ENCODE peak calls at places on chromosomes 5 and 9, in four cellular contexts. One of them, this sample, is unnamed.

GRCh38 chr9:96202971-96203780 is 98.8 kb downstream of the HSD17B3 start:
- DNase-seq in WTC11: no peak
- DNase-seq in HepG2: no peak
- DNase-seq in K562: no peak
- DNase-seq in this sample: no peak

GRCh38 chr9:93678199-93679019 is 102.0 kb downstream of the PHF2 start:
- DNase-seq in WTC11: peak
- DNase-seq in HepG2: no peak
- DNase-seq in K562: no peak
- DNase-seq in this sample: no peak

GRCh38 chr5:34686762-34687268 is 30.7 kb downstream of the RAI14 start:
- DNase-seq in WTC11: no peak
- DNase-seq in HepG2: peak
- DNase-seq in K562: peak
- DNase-seq in this sample: no peak

GRCh38 chr5:176500511-176500910 is 36.7 kb downstream of the RNF44 start:
- DNase-seq in WTC11: no peak
- DNase-seq in HepG2: no peak
- DNase-seq in K562: no peak
- DNase-seq in this sample: no peak

GRCh38 chr5:172412724-172413260 is 41.5 kb downstream of the SH3PXD2B start:
- DNase-seq in WTC11: no peak
- DNase-seq in HepG2: no peak
- DNase-seq in K562: no peak
- DNase-seq in this sample: peak

GRCh38 chr9:1058826-1059225 is 8.7 kb downstream of the DMRT2 start:
- DNase-seq in WTC11: no peak
- DNase-seq in HepG2: no peak
- DNase-seq in K562: no peak
- DNase-seq in this sample: no peak

GRCh38 chr9:13786131-13786530 is 506.6 kb upstream of the MPDZ start:
- DNase-seq in WTC11: no peak
- DNase-seq in HepG2: no peak
- DNase-seq in K562: no peak
- DNase-seq in this sample: no peak

GRCh38 chr5:74895906-74896305 is 29.7 kb upstream of the FAM169A start:
- DNase-seq in WTC11: no peak
- DNase-seq in HepG2: no peak
- DNase-seq in K562: no peak
- DNase-seq in this sample: no peak

GRCh38 chr9:76419782-76420380 is 25.7 kb upstream of the RFK start:
- DNase-seq in WTC11: no peak
- DNase-seq in HepG2: peak
- DNase-seq in K562: peak
- DNase-seq in this sample: no peak

GRCh38 chr9:72203205-72203803 is 54.1 kb downstream of the GDA start:
- DNase-seq in WTC11: peak
- DNase-seq in HepG2: peak
- DNase-seq in K562: peak
- DNase-seq in this sample: no peak

GRCh38 chr5:107669543-107670027 is 1.2 kb downstream of the EFNA5 start:
- DNase-seq in WTC11: peak
- DNase-seq in HepG2: no peak
- DNase-seq in K562: no peak
- DNase-seq in this sample: no peak

GRCh38 chr9:72485821-72486605 is 35.4 kb upstream of the TMC1 start:
- DNase-seq in WTC11: no peak
- DNase-seq in HepG2: no peak
- DNase-seq in K562: no peak
- DNase-seq in this sample: no peak

GRCh38 chr9:128771094-128771721 is 519 bp downstream of the ZER1 start:
- DNase-seq in WTC11: no peak
- DNase-seq in HepG2: no peak
- DNase-seq in K562: no peak
- DNase-seq in this sample: no peak

GRCh38 chr5:107673368-107674136 is 2.8 kb upstream of the EFNA5 start:
- DNase-seq in WTC11: peak
- DNase-seq in HepG2: peak
- DNase-seq in K562: peak
- DNase-seq in this sample: peak

GRCh38 chr5:54217826-54218503 is 92.4 kb downstream of the ARL15 start:
- DNase-seq in WTC11: no peak
- DNase-seq in HepG2: peak
- DNase-seq in K562: peak
- DNase-seq in this sample: no peak

GRCh38 chr9:104339692-104340091 is 164.4 kb upstream of the OR13F1 start:
- DNase-seq in WTC11: no peak
- DNase-seq in HepG2: no peak
- DNase-seq in K562: no peak
- DNase-seq in this sample: no peak

GRCh38 chr9:135216666-135217431 is 129.4 kb downstream of the OLFM1 start:
- DNase-seq in WTC11: peak
- DNase-seq in HepG2: no peak
- DNase-seq in K562: no peak
- DNase-seq in this sample: no peak

GRCh38 chr9:136626740-136627642 is 35.7 kb upstream of the EGFL7 start:
- DNase-seq in WTC11: no peak
- DNase-seq in HepG2: peak
- DNase-seq in K562: no peak
- DNase-seq in this sample: no peak

GRCh38 chr5:139600336-139600949 is 39.3 kb downstream of the UBE2D2 start:
- DNase-seq in WTC11: no peak
- DNase-seq in HepG2: no peak
- DNase-seq in K562: no peak
- DNase-seq in this sample: no peak

GRCh38 chr9:73199886-73200285 is 48.2 kb downstream of the ANXA1 start:
- DNase-seq in WTC11: peak
- DNase-seq in HepG2: peak
- DNase-seq in K562: peak
- DNase-seq in this sample: no peak

GRCh38 chr9:105187781-105188180 is 56.7 kb upstream of the SLC44A1 start:
- DNase-seq in WTC11: no peak
- DNase-seq in HepG2: peak
- DNase-seq in K562: no peak
- DNase-seq in this sample: no peak

GRCh38 chr9:17824191-17824926 is 245.5 kb downstream of the SH3GL2 start:
- DNase-seq in WTC11: no peak
- DNase-seq in HepG2: peak
- DNase-seq in K562: no peak
- DNase-seq in this sample: no peak

GRCh38 chr9:94300470-94301301 is 27.8 kb downstream of the NUTM2F start:
- DNase-seq in WTC11: no peak
- DNase-seq in HepG2: no peak
- DNase-seq in K562: peak
- DNase-seq in this sample: no peak

GRCh38 chr9:15480028-15480427 is 30.7 kb downstream of the PSIP1 start:
- DNase-seq in WTC11: no peak
- DNase-seq in HepG2: peak
- DNase-seq in K562: no peak
- DNase-seq in this sample: no peak

GRCh38 chr5:149887622-149888183 is 56.9 kb downstream of the PDE6A start:
- DNase-seq in WTC11: no peak
- DNase-seq in HepG2: peak
- DNase-seq in K562: peak
- DNase-seq in this sample: no peak

DNA sequence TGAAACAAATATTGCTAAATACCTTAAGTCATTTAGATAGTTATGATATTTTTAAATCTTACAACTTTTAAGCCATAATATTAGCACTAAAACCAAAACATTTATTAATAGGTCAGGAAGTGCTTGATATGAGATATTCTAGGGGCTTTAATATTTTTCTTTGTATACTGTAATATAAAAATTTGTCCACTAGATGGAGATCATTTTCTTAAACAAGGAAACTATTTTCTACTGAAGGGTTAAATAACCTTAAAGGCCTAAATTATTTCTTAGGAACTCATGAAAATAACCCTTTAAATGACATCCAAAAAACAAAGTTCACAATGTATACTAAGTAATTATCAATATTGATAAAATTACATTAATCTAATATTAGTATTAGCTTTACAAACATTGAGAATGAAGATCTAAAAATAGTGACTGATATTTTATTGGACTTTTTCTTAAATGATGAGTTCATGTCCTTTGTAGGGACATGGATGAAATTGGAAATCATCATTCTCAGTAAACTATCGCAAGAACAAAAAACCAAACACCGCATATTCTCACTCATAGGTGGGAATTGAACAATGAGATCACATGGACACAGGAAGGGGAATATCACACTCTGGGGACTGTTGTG is 635.7 kb downstream of the RAB3C start:
- DNase-seq in WTC11: no peak
- DNase-seq in HepG2: peak
- DNase-seq in K562: no peak
- DNase-seq in this sample: no peak
- TF ChIP-seq CBFB in WTC11: no peak
- TF ChIP-seq CBFB in HepG2: no peak
- TF ChIP-seq CBFB in K562: no peak
- TF ChIP-seq CBFB in this sample: no peak

GRCh38 chr5:78903936-78904335 is 81.2 kb downstream of the ARSB start:
- DNase-seq in WTC11: no peak
- DNase-seq in HepG2: no peak
- DNase-seq in K562: no peak
- DNase-seq in this sample: no peak

GRCh38 chr5:78907255-78907886 is 77.7 kb downstream of the ARSB start:
- DNase-seq in WTC11: no peak
- DNase-seq in HepG2: no peak
- DNase-seq in K562: no peak
- DNase-seq in this sample: peak

GRCh38 chr5:78912085-78912771 is 72.9 kb downstream of the ARSB start:
- DNase-seq in WTC11: no peak
- DNase-seq in HepG2: no peak
- DNase-seq in K562: no peak
- DNase-seq in this sample: no peak

GRCh38 chr5:78905084-78905938 is 79.8 kb downstream of the ARSB start:
- DNase-seq in WTC11: no peak
- DNase-seq in HepG2: no peak
- DNase-seq in K562: no peak
- DNase-seq in this sample: peak

DNA sequence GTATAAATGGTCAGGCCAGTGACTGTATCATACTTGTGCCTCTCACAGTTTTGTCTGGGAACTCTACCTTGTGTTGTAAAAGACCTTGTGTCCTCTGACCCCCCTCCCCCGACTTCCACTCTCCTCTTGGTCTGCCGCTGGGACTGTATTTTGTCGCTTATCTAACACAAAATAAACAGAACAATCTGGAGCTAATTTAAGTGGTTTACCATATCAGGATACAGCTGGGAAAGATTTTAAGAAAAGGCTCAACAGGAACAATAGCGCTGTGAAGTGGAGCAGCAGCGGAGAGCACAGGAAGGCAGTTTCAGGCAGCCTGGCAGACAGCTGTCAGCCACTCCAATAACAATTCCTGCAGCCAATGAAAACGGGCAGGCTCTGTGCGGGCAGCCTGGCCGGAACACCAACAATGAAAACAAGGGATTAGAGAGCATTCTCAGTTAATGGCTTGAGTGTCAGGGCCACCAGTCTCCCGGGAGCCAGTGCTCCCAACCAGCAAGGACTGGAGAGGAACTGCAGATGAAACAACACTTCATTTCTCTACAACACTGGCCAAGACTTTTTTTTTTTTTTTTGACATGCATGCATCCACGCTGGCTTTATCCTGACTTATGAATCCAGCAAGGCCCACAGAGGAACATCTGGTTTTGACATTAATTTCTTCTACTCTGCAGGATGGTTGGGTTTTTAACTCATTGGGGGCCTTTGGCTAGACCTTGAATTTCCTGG is 76.8 kb downstream of the ARSB start:
- DNase-seq in WTC11: peak
- DNase-seq in HepG2: no peak
- DNase-seq in K562: no peak
- DNase-seq in this sample: no peak
- TF ChIP-seq CBFB in WTC11: no peak
- TF ChIP-seq CBFB in HepG2: no peak
- TF ChIP-seq CBFB in K562: no peak
- TF ChIP-seq CBFB in this sample: no peak

DNA sequence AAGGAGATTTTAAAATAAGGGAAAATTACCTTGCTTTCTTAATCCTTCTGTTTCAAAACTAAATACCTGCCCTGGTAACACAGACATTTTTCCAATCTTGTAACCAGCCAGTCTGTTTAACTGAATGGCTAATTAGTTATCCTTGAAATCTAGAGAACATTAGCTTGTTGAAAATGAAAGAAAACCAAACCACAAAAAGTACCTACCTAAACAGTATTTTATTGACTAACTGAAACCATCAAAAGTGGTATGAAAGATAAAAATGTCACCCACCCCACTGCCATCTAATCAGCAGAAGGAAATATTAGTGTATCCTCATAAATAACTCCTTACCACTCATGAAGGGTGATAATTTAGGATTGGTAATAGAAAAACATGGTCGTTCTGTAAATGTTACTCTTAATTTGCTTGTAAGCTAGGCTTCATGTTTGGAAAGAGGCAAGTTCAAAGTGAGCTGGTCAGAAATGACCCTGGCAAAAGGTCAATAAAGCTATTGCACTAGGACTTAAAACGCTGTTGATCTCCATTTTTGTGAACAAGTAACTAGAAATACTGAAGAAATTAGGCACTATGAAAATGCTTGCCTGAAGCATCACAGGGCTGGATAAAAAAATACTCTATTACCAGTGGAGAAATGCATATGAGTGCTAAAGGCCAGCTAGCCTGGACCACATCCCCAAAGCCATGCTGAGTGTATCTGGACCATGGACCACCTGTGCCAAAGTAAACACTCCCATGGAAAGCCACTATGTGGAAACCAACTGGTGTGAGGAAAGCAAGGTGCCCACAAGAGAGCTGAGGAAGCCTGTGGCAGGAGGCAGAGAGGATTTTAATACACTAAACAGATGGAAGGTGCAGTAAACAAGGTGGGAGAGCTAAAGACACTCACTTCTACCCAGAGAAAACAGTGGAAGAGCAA is 8.4 kb downstream of the SEMA5A start:
- DNase-seq in WTC11: no peak
- DNase-seq in HepG2: no peak
- DNase-seq in K562: no peak
- DNase-seq in this sample: no peak
- TF ChIP-seq CBFB in WTC11: no peak
- TF ChIP-seq CBFB in HepG2: no peak
- TF ChIP-seq CBFB in K562: no peak
- TF ChIP-seq CBFB in this sample: no peak

DNA sequence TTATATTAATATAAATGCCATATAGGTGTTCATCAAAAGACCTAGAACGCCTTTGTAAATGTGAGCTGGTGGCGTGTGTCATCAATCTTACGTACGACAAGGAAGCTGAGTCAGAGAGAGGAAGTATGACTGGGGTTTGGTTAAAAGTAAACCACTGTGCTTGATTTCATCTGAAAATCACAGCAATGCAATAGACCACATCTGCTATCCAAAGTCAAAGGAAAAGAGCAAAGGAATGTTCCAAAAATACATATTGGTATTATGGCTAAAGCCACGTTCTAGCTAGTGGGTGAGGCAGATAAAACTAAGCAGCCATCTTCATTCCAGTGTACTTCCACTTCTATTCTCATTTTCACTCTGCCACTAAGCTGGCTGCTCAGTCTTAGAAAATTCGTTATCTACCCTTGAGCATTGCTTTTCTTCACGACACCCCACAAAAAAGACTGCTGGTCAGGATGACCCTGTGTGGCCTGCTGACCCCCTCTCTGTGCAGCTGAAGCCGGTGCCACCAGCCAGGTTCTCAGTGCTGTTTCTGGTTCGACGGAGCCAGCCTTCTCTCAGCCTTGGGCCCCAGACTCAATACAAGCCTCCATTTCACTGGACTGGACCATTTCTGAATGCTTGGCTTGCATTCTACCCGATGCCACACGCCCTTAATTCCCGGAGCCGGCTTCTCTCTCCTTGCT is 23.8 kb downstream of the SHC3 start:
- DNase-seq in WTC11: no peak
- DNase-seq in HepG2: no peak
- DNase-seq in K562: no peak
- DNase-seq in this sample: no peak
- TF ChIP-seq CBFB in WTC11: no peak
- TF ChIP-seq CBFB in HepG2: no peak
- TF ChIP-seq CBFB in K562: no peak
- TF ChIP-seq CBFB in this sample: no peak

This sample was measured in GM12878.